ENCODE peak calls at places on chromosomes 4 and X, in six cellular contexts. One of them, this sample, is unnamed.
A peak's percentile ranks its signal among the peaks of the same experiment; 100 is the strongest.

GRCh38 chr4:147351083-147351787 is 129.7 kb upstream of the EDNRA start:
- DNase-seq in heart left ventricle: no peak
- DNase-seq in PC-3: peak; percentile 75
- DNase-seq in fibroblast of lung: no peak
- DNase-seq in sigmoid colon: no peak
- DNase-seq in neural progenitor cell: no peak
- DNase-seq in this sample: no peak

GRCh38 chr4:106315476-106315967 is 487 bp downstream of the TBCK start:
- DNase-seq in PC-3: peak; percentile 91
- DNase-seq in neural progenitor cell: peak; percentile 2
- DNase-seq in heart left ventricle: no peak
- DNase-seq in sigmoid colon: no peak
- DNase-seq in fibroblast of lung: peak; percentile 17
- DNase-seq in this sample: no peak

GRCh38 chr4:82589756-82590155 is 28.0 kb upstream of the TMEM150C start:
- DNase-seq in PC-3: no peak
- DNase-seq in neural progenitor cell: no peak
- DNase-seq in heart left ventricle: no peak
- DNase-seq in fibroblast of lung: no peak
- DNase-seq in sigmoid colon: no peak
- DNase-seq in this sample: no peak

GRCh38 chrX:117957128-117957527 is 159.5 kb downstream of the KLHL13 start:
- DNase-seq in sigmoid colon: no peak
- DNase-seq in heart left ventricle: no peak
- DNase-seq in PC-3: peak; percentile 47
- DNase-seq in neural progenitor cell: no peak
- DNase-seq in fibroblast of lung: peak; percentile 2
- DNase-seq in this sample: no peak

GRCh38 chrX:149908308-149908707 is 21.1 kb upstream of the HSFX4 start:
- DNase-seq in neural progenitor cell: no peak
- DNase-seq in fibroblast of lung: no peak
- DNase-seq in heart left ventricle: no peak
- DNase-seq in PC-3: no peak
- DNase-seq in sigmoid colon: no peak
- DNase-seq in this sample: no peak

GRCh38 chr4:153676984-153677383 is 7.1 kb upstream of the TLR2 start:
- DNase-seq in sigmoid colon: no peak
- DNase-seq in fibroblast of lung: peak; percentile 75
- DNase-seq in neural progenitor cell: no peak
- DNase-seq in PC-3: peak; percentile 88
- DNase-seq in heart left ventricle: no peak
- DNase-seq in this sample: no peak

GRCh38 chr4:66572949-66573348 is 902.7 kb upstream of the EPHA5 start:
- DNase-seq in sigmoid colon: no peak
- DNase-seq in PC-3: peak; percentile 80
- DNase-seq in neural progenitor cell: no peak
- DNase-seq in fibroblast of lung: peak; percentile 58
- DNase-seq in heart left ventricle: no peak
- DNase-seq in this sample: no peak

GRCh38 chr4:152100378-152101201 is 339.8 kb upstream of the GATB start:
- DNase-seq in sigmoid colon: no peak
- DNase-seq in PC-3: peak; percentile 80
- DNase-seq in neural progenitor cell: no peak
- DNase-seq in fibroblast of lung: no peak
- DNase-seq in heart left ventricle: no peak
- DNase-seq in this sample: peak; percentile 91

GRCh38 chr4:14726441-14727405 is 275.6 kb upstream of the CPEB2 start:
- DNase-seq in neural progenitor cell: no peak
- DNase-seq in sigmoid colon: no peak
- DNase-seq in heart left ventricle: no peak
- DNase-seq in fibroblast of lung: peak; percentile 79
- DNase-seq in PC-3: peak; percentile 82
- DNase-seq in this sample: no peak

GRCh38 chr4:142043509-142043908 is 407.1 kb downstream of the IL15 start:
- DNase-seq in fibroblast of lung: peak; percentile 59
- DNase-seq in heart left ventricle: no peak
- DNase-seq in sigmoid colon: no peak
- DNase-seq in neural progenitor cell: no peak
- DNase-seq in PC-3: peak; percentile 89
- DNase-seq in this sample: no peak

GRCh38 chr4:2260336-2261109 is 1.4 kb downstream of the MXD4 start:
- DNase-seq in sigmoid colon: peak; percentile 74
- DNase-seq in heart left ventricle: peak; percentile 22
- DNase-seq in neural progenitor cell: no peak
- DNase-seq in PC-3: no peak
- DNase-seq in fibroblast of lung: no peak
- DNase-seq in this sample: no peak
- H3K4me1 ChIP-seq in sigmoid colon: no peaks in the 10 kb centered on the region
- H3K4me1 ChIP-seq in heart left ventricle: peaks cover 66% of the 10 kb centered on the region
- H3K4me1 ChIP-seq in neural progenitor cell: peaks cover 26% of the 10 kb centered on the region
- H3K4me1 ChIP-seq in PC-3: peaks cover 8% of the 10 kb centered on the region
- H3K4me1 ChIP-seq in fibroblast of lung: peaks cover 14% of the 10 kb centered on the region
- H3K4me1 ChIP-seq in this sample: peaks cover 48% of the 10 kb centered on the region

GRCh38 chr4:52714597-52715254 is 36.5 kb downstream of the ERVMER34-1 start:
- DNase-seq in neural progenitor cell: no peak
- DNase-seq in fibroblast of lung: no peak
- DNase-seq in sigmoid colon: no peak
- DNase-seq in heart left ventricle: no peak
- DNase-seq in PC-3: no peak
- DNase-seq in this sample: no peak
- H3K4me3 ChIP-seq in neural progenitor cell: peak overlapping the region; percentile 74
- H3K4me3 ChIP-seq in fibroblast of lung: peak overlapping the region; percentile 75
- H3K4me3 ChIP-seq in sigmoid colon: no peak overlapping the region
- H3K4me3 ChIP-seq in heart left ventricle: no peak overlapping the region
- H3K4me3 ChIP-seq in PC-3: peak overlapping the region; percentile 82
- H3K4me3 ChIP-seq in this sample: no peak overlapping the region

DNA sequence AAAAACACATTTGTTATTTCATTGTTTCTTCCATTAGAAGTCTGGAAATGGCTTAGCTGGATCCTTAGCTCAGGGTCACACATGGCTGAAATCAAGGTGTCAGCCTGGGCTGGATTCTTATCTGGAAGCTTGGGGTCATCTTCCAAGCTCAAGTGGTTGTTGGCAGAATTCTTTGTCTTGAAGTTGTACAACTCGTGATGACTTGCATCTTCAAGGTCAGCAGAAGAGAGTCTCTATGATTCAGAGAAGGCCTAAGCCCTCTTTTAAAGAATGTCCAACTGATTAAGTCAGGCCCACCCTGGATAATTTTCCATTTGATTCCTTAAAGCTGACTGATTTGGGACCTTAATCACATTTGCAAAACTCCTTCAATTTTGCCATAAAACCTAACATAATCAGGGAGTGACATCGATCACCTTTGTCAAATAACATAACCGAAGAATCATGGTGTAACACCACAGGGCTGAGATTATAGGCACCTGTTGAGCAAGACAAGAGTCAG is 22.1 kb downstream of the TMSB4X start:
- DNase-seq in neural progenitor cell: no peak
- DNase-seq in PC-3: no peak
- DNase-seq in heart left ventricle: no peak
- DNase-seq in sigmoid colon: no peak
- DNase-seq in fibroblast of lung: no peak
- DNase-seq in this sample: no peak
- H3K4me1 ChIP-seq in neural progenitor cell: peaks cover 20% of the 10 kb centered on the region
- H3K4me1 ChIP-seq in PC-3: peaks cover 50% of the 10 kb centered on the region
- H3K4me1 ChIP-seq in heart left ventricle: no peaks in the 10 kb centered on the region
- H3K4me1 ChIP-seq in sigmoid colon: no peaks in the 10 kb centered on the region
- H3K4me1 ChIP-seq in fibroblast of lung: no peaks in the 10 kb centered on the region
- H3K4me1 ChIP-seq in this sample: peaks cover 76% of the 10 kb centered on the region

GRCh38 chr4:120694973-120695372 is 227.6 kb downstream of the PRDM5 start:
- DNase-seq in fibroblast of lung: peak; percentile 87
- DNase-seq in heart left ventricle: no peak
- DNase-seq in PC-3: peak; percentile 82
- DNase-seq in neural progenitor cell: no peak
- DNase-seq in sigmoid colon: peak; percentile 71
- DNase-seq in this sample: no peak
- H3K4me3 ChIP-seq in fibroblast of lung: no peak overlapping the region
- H3K4me3 ChIP-seq in heart left ventricle: no peak overlapping the region
- H3K4me3 ChIP-seq in PC-3: no peak overlapping the region
- H3K4me3 ChIP-seq in neural progenitor cell: no peak overlapping the region
- H3K4me3 ChIP-seq in sigmoid colon: no peak overlapping the region
- H3K4me3 ChIP-seq in this sample: no peak overlapping the region

GRCh38 chr4:37835806-37836205 is 9.3 kb downstream of the PGM2 start:
- DNase-seq in heart left ventricle: no peak
- DNase-seq in PC-3: no peak
- DNase-seq in neural progenitor cell: no peak
- DNase-seq in fibroblast of lung: no peak
- DNase-seq in sigmoid colon: no peak
- DNase-seq in this sample: no peak

GRCh38 chr4:37836838-37837413 is 10.4 kb downstream of the PGM2 start:
- DNase-seq in sigmoid colon: no peak
- DNase-seq in fibroblast of lung: no peak
- DNase-seq in neural progenitor cell: no peak
- DNase-seq in heart left ventricle: no peak
- DNase-seq in PC-3: no peak
- DNase-seq in this sample: no peak

GRCh38 chr4:37836256-37836655 is 9.8 kb downstream of the PGM2 start:
- DNase-seq in neural progenitor cell: no peak
- DNase-seq in fibroblast of lung: no peak
- DNase-seq in PC-3: no peak
- DNase-seq in sigmoid colon: no peak
- DNase-seq in heart left ventricle: no peak
- DNase-seq in this sample: no peak

GRCh38 chr4:37837446-37837845 is 11.0 kb downstream of the PGM2 start:
- DNase-seq in fibroblast of lung: peak; percentile 31
- DNase-seq in PC-3: peak; percentile 22
- DNase-seq in neural progenitor cell: no peak
- DNase-seq in sigmoid colon: no peak
- DNase-seq in heart left ventricle: no peak
- DNase-seq in this sample: no peak

GRCh38 chr4:37835031-37835430 is 8.5 kb downstream of the PGM2 start:
- DNase-seq in sigmoid colon: no peak
- DNase-seq in fibroblast of lung: no peak
- DNase-seq in heart left ventricle: no peak
- DNase-seq in PC-3: no peak
- DNase-seq in neural progenitor cell: no peak
- DNase-seq in this sample: no peak
- H3K4me1 ChIP-seq in sigmoid colon: no peaks in the 10 kb centered on the region
- H3K4me1 ChIP-seq in fibroblast of lung: no peaks in the 10 kb centered on the region
- H3K4me1 ChIP-seq in heart left ventricle: no peaks in the 10 kb centered on the region
- H3K4me1 ChIP-seq in PC-3: no peaks in the 10 kb centered on the region
- H3K4me1 ChIP-seq in neural progenitor cell: no peaks in the 10 kb centered on the region
- H3K4me1 ChIP-seq in this sample: peaks cover 18% of the 10 kb centered on the region